ENCODE peak calls at places on chromosomes 2 and 18, in five cellular contexts. One of them, this sample, is unnamed.

GRCh38 chr18:65946777-65947176 is 196.0 kb downstream of the CDH7 start:
- DNase-seq in right atrium auricular region: no peak
- DNase-seq in GM10248: no peak
- DNase-seq in CD4-positive, alpha-beta T cell: no peak
- DNase-seq in adrenal gland: no peak
- DNase-seq in this sample: no peak

GRCh38 chr18:11104307-11104706 is 45.1 kb downstream of the PIEZO2 start:
- DNase-seq in right atrium auricular region: no peak
- DNase-seq in GM10248: no peak
- DNase-seq in CD4-positive, alpha-beta T cell: no peak
- DNase-seq in adrenal gland: no peak
- DNase-seq in this sample: no peak

GRCh38 chr2:133324150-133324561 is 244.1 kb downstream of the NCKAP5 start:
- DNase-seq in right atrium auricular region: no peak
- DNase-seq in GM10248: no peak
- DNase-seq in CD4-positive, alpha-beta T cell: no peak
- DNase-seq in adrenal gland: no peak
- DNase-seq in this sample: no peak

GRCh38 chr2:237774811-237775553 is 23.6 kb upstream of the RBM44 start:
- DNase-seq in right atrium auricular region: no peak
- DNase-seq in GM10248: peak
- DNase-seq in CD4-positive, alpha-beta T cell: peak
- DNase-seq in adrenal gland: peak
- DNase-seq in this sample: no peak

GRCh38 chr18:48543228-48543627 is 4.4 kb downstream of the CTIF start:
- DNase-seq in right atrium auricular region: no peak
- DNase-seq in GM10248: no peak
- DNase-seq in CD4-positive, alpha-beta T cell: peak
- DNase-seq in adrenal gland: peak
- DNase-seq in this sample: no peak

GRCh38 chr18:24254071-24254470 is 115.2 kb downstream of the CABYR start:
- DNase-seq in right atrium auricular region: no peak
- DNase-seq in GM10248: no peak
- DNase-seq in CD4-positive, alpha-beta T cell: no peak
- DNase-seq in adrenal gland: no peak
- DNase-seq in this sample: no peak

GRCh38 chr2:27071990-27072830 is 756 bp upstream of the OST4 start:
- DNase-seq in right atrium auricular region: no peak
- DNase-seq in GM10248: peak
- DNase-seq in CD4-positive, alpha-beta T cell: peak
- DNase-seq in adrenal gland: peak
- DNase-seq in this sample: no peak

GRCh38 chr2:73908689-73909652 is 16.2 kb downstream of the ACTG2 start:
- DNase-seq in right atrium auricular region: no peak
- DNase-seq in GM10248: no peak
- DNase-seq in CD4-positive, alpha-beta T cell: no peak
- DNase-seq in adrenal gland: no peak
- DNase-seq in this sample: peak

GRCh38 chr2:205835251-205835900 is 153.1 kb downstream of the NRP2 start:
- DNase-seq in right atrium auricular region: no peak
- DNase-seq in GM10248: no peak
- DNase-seq in CD4-positive, alpha-beta T cell: no peak
- DNase-seq in adrenal gland: no peak
- DNase-seq in this sample: no peak

DNA sequence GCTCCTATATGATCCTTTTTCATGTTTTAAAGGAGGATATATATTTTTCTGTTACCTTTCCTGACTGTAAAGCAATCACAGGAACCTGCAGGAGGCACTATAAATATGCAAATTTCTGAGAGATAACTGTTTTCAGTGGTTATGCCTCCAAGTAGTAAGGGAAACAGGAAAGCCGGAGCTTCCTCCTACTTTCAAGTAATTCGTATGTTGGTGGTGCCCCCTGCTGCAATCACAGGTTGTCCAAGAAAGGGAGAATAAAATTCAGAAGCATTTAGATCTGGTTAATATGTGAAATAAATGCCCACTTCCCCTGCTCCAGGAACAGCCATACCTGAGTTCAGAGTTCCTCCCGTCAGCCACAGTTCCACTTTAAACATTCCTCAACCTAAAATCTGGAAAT is 12.0 kb upstream of the BCL11A start:
- DNase-seq in right atrium auricular region: no peak
- DNase-seq in GM10248: no peak
- DNase-seq in CD4-positive, alpha-beta T cell: no peak
- DNase-seq in adrenal gland: peak
- DNase-seq in this sample: no peak
- TF ChIP-seq CTCF in right atrium auricular region: no peak
- TF ChIP-seq CTCF in GM10248: no peak
- TF ChIP-seq CTCF in CD4-positive, alpha-beta T cell: peak
- TF ChIP-seq CTCF in adrenal gland: no peak
- TF ChIP-seq CTCF in this sample: peak

DNA sequence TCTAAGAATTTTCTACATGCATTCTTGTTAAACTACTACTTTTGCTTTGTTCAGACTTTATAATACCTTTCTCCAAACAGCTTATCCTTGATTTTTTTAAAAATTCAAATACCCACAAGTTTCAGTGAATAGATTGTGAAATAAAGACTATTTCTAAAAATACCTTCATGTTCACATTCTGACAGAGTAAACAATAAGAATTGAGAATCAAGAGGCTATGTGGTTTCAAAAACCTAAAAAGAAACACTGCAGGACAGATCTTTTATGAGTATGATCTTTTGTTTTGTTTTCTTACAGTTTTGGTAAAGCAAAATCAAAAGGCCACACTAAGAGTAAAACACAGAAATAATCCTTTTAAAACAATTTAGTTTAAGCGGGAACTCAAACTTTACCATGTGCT is 21.2 kb downstream of the ALS2 start:
- DNase-seq in right atrium auricular region: no peak
- DNase-seq in GM10248: no peak
- DNase-seq in CD4-positive, alpha-beta T cell: no peak
- DNase-seq in adrenal gland: no peak
- DNase-seq in this sample: no peak
- TF ChIP-seq CTCF in right atrium auricular region: no peak
- TF ChIP-seq CTCF in GM10248: no peak
- TF ChIP-seq CTCF in CD4-positive, alpha-beta T cell: no peak
- TF ChIP-seq CTCF in adrenal gland: no peak
- TF ChIP-seq CTCF in this sample: no peak

GRCh38 chr2:677056-677949 is at the start of gene TMEM18:
- DNase-seq in right atrium auricular region: peak
- DNase-seq in GM10248: peak
- DNase-seq in CD4-positive, alpha-beta T cell: peak
- DNase-seq in adrenal gland: peak
- DNase-seq in this sample: no peak
- TF ChIP-seq CTCF in right atrium auricular region: no peak
- TF ChIP-seq CTCF in GM10248: peak
- TF ChIP-seq CTCF in CD4-positive, alpha-beta T cell: peak
- TF ChIP-seq CTCF in adrenal gland: no peak
- TF ChIP-seq CTCF in this sample: peak

DNA sequence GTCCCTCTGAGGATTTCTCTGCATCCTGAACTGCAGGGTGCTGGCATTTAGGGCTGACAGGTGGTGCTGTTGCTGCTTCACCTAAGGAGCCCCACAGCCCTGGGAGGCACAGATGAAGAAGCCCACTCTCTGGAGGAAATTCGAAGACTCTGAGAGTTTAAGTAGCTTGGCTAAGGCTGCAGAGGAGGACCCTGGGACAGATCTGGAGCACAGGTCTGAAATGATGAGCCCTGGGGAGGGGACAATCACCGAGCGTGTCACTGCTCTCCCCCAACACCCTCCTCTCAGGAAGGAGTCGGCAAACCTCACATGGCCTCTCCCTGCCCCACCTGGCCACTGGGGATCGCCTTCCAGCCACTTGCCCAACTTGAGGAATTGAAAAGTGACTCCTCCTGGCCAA is 18.6 kb downstream of the CYP27C1 start:
- DNase-seq in right atrium auricular region: no peak
- DNase-seq in GM10248: no peak
- DNase-seq in CD4-positive, alpha-beta T cell: no peak
- DNase-seq in adrenal gland: no peak
- DNase-seq in this sample: peak
- TF ChIP-seq CTCF in right atrium auricular region: no peak
- TF ChIP-seq CTCF in GM10248: no peak
- TF ChIP-seq CTCF in CD4-positive, alpha-beta T cell: no peak
- TF ChIP-seq CTCF in adrenal gland: no peak
- TF ChIP-seq CTCF in this sample: no peak

GRCh38 chr2:196926562-196927317 is at the start of gene PGAP1:
- DNase-seq in right atrium auricular region: peak
- DNase-seq in GM10248: peak
- DNase-seq in CD4-positive, alpha-beta T cell: peak
- DNase-seq in adrenal gland: peak
- DNase-seq in this sample: peak
- TF ChIP-seq CTCF in right atrium auricular region: no peak
- TF ChIP-seq CTCF in GM10248: no peak
- TF ChIP-seq CTCF in CD4-positive, alpha-beta T cell: no peak
- TF ChIP-seq CTCF in adrenal gland: no peak
- TF ChIP-seq CTCF in this sample: no peak

DNA sequence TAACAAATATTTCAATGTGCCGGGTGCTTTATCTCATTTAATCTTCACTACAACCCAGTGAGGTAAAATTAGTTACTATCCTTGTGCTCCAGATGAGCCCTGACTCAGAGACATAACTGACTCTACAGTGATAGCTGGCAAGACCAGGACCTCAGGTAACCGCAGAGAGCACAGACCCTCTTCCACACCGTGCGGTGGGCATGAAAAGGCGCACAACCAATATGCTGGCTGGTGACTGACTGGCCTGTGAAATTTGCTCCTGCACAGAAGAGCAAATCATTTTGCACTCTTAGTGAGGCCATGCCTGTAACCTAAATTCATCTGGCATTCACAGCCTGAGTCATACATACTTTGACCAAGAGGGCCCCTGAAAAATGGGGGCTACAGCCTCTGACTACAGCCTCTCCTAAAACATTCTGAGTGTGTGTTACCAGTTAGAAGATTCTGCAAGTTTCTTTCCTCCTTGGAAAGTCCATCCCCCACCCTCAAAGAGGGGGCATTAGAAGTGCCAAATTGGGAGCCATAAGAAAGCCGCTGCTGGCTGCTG is 22.4 kb upstream of the MSGN1 start:
- DNase-seq in right atrium auricular region: no peak
- DNase-seq in GM10248: no peak
- DNase-seq in CD4-positive, alpha-beta T cell: no peak
- DNase-seq in adrenal gland: no peak
- DNase-seq in this sample: no peak
- TF ChIP-seq CTCF in right atrium auricular region: no peak
- TF ChIP-seq CTCF in GM10248: no peak
- TF ChIP-seq CTCF in CD4-positive, alpha-beta T cell: no peak
- TF ChIP-seq CTCF in adrenal gland: no peak
- TF ChIP-seq CTCF in this sample: no peak

This sample was measured in type B pancreatic cell.